ENCODE peak calls at places on chromosome 9, in ten cellular contexts. One of them, this sample, is unnamed.

GRCh38 chr9:128412120-128412790 is 8.4 kb upstream of the CERCAM start:
- DNase-seq in effector memory CD4-positive, alpha-beta T cell: peak; percentile 9
- DNase-seq in stomach: peak; percentile 44
- DNase-seq in PC-3: peak; percentile 52
- DNase-seq in H9: peak; percentile 95
- DNase-seq in esophagus squamous epithelium: no peak
- DNase-seq in GM23248: peak; percentile 49
- DNase-seq in upper lobe of right lung: no peak
- DNase-seq in endothelial cell of umbilical vein: peak; percentile 76
- DNase-seq in DND-41: peak; percentile 64
- DNase-seq in this sample: peak; percentile 33

GRCh38 chr9:1708215-1708614 is 306.9 kb upstream of the SMARCA2 start:
- DNase-seq in effector memory CD4-positive, alpha-beta T cell: no peak
- DNase-seq in stomach: no peak
- DNase-seq in PC-3: no peak
- DNase-seq in H9: no peak
- DNase-seq in esophagus squamous epithelium: no peak
- DNase-seq in GM23248: no peak
- DNase-seq in upper lobe of right lung: no peak
- DNase-seq in endothelial cell of umbilical vein: no peak
- DNase-seq in DND-41: no peak
- DNase-seq in this sample: no peak

GRCh38 chr9:95095619-95096355 is 221.7 kb downstream of the FANCC start:
- DNase-seq in effector memory CD4-positive, alpha-beta T cell: no peak
- DNase-seq in stomach: no peak
- DNase-seq in PC-3: no peak
- DNase-seq in H9: no peak
- DNase-seq in esophagus squamous epithelium: no peak
- DNase-seq in GM23248: no peak
- DNase-seq in upper lobe of right lung: no peak
- DNase-seq in endothelial cell of umbilical vein: no peak
- DNase-seq in DND-41: no peak
- DNase-seq in this sample: no peak

GRCh38 chr9:108662935-108663334 is 192.9 kb downstream of the ACTL7B start:
- DNase-seq in effector memory CD4-positive, alpha-beta T cell: no peak
- DNase-seq in stomach: no peak
- DNase-seq in PC-3: no peak
- DNase-seq in H9: no peak
- DNase-seq in esophagus squamous epithelium: no peak
- DNase-seq in GM23248: peak; percentile 12
- DNase-seq in upper lobe of right lung: no peak
- DNase-seq in endothelial cell of umbilical vein: no peak
- DNase-seq in DND-41: no peak
- DNase-seq in this sample: no peak

GRCh38 chr9:123735376-123735775 is 194.6 kb downstream of the DENND1A start:
- DNase-seq in effector memory CD4-positive, alpha-beta T cell: no peak
- DNase-seq in stomach: no peak
- DNase-seq in PC-3: peak; percentile 17
- DNase-seq in H9: no peak
- DNase-seq in esophagus squamous epithelium: no peak
- DNase-seq in GM23248: peak; percentile 42
- DNase-seq in upper lobe of right lung: no peak
- DNase-seq in endothelial cell of umbilical vein: no peak
- DNase-seq in DND-41: no peak
- DNase-seq in this sample: no peak

GRCh38 chr9:73042155-73042554 is 89.3 kb upstream of the ALDH1A1 start:
- DNase-seq in effector memory CD4-positive, alpha-beta T cell: no peak
- DNase-seq in stomach: no peak
- DNase-seq in PC-3: no peak
- DNase-seq in H9: no peak
- DNase-seq in esophagus squamous epithelium: no peak
- DNase-seq in GM23248: peak; percentile 52
- DNase-seq in upper lobe of right lung: no peak
- DNase-seq in endothelial cell of umbilical vein: no peak
- DNase-seq in DND-41: no peak
- DNase-seq in this sample: no peak

GRCh38 chr9:4997196-4997595 is 12.1 kb downstream of the JAK2 start:
- DNase-seq in effector memory CD4-positive, alpha-beta T cell: no peak
- DNase-seq in stomach: no peak
- DNase-seq in PC-3: no peak
- DNase-seq in H9: no peak
- DNase-seq in esophagus squamous epithelium: no peak
- DNase-seq in GM23248: no peak
- DNase-seq in upper lobe of right lung: no peak
- DNase-seq in endothelial cell of umbilical vein: no peak
- DNase-seq in DND-41: no peak
- DNase-seq in this sample: no peak

GRCh38 chr9:131697908-131698714 is 41.8 kb downstream of the RAPGEF1 start:
- DNase-seq in effector memory CD4-positive, alpha-beta T cell: no peak
- DNase-seq in stomach: no peak
- DNase-seq in PC-3: no peak
- DNase-seq in H9: peak; percentile 66
- DNase-seq in esophagus squamous epithelium: no peak
- DNase-seq in GM23248: no peak
- DNase-seq in upper lobe of right lung: no peak
- DNase-seq in endothelial cell of umbilical vein: no peak
- DNase-seq in DND-41: no peak
- DNase-seq in this sample: no peak

GRCh38 chr9:118595719-118596305 is 773.4 kb downstream of the BRINP1 start:
- DNase-seq in effector memory CD4-positive, alpha-beta T cell: no peak
- DNase-seq in stomach: no peak
- DNase-seq in PC-3: peak; percentile 2
- DNase-seq in H9: peak; percentile 71
- DNase-seq in esophagus squamous epithelium: no peak
- DNase-seq in GM23248: peak; percentile 76
- DNase-seq in upper lobe of right lung: no peak
- DNase-seq in endothelial cell of umbilical vein: peak; percentile 48
- DNase-seq in DND-41: no peak
- DNase-seq in this sample: no peak

GRCh38 chr9:124428751-124429529 is 13.7 kb upstream of the PSMB7 start:
- DNase-seq in effector memory CD4-positive, alpha-beta T cell: no peak
- DNase-seq in stomach: no peak
- DNase-seq in PC-3: no peak
- DNase-seq in H9: no peak
- DNase-seq in esophagus squamous epithelium: no peak
- DNase-seq in GM23248: no peak
- DNase-seq in upper lobe of right lung: no peak
- DNase-seq in endothelial cell of umbilical vein: no peak
- DNase-seq in DND-41: no peak
- DNase-seq in this sample: no peak

GRCh38 chr9:97714435-97714834 is 17.3 kb upstream of the XPA start:
- DNase-seq in effector memory CD4-positive, alpha-beta T cell: no peak
- DNase-seq in stomach: no peak
- DNase-seq in PC-3: peak; percentile 86
- DNase-seq in H9: no peak
- DNase-seq in esophagus squamous epithelium: no peak
- DNase-seq in GM23248: peak; percentile 75
- DNase-seq in upper lobe of right lung: no peak
- DNase-seq in endothelial cell of umbilical vein: no peak
- DNase-seq in DND-41: no peak
- DNase-seq in this sample: peak; percentile 23

GRCh38 chr9:503331-503730 is 288.7 kb downstream of the DOCK8 start:
- DNase-seq in effector memory CD4-positive, alpha-beta T cell: no peak
- DNase-seq in stomach: no peak
- DNase-seq in PC-3: no peak
- DNase-seq in H9: peak; percentile 25
- DNase-seq in esophagus squamous epithelium: no peak
- DNase-seq in GM23248: no peak
- DNase-seq in upper lobe of right lung: no peak
- DNase-seq in endothelial cell of umbilical vein: no peak
- DNase-seq in DND-41: no peak
- DNase-seq in this sample: no peak

GRCh38 chr9:63817622-63818518 is 1467.1 kb downstream of the FOXD4L5 start:
- DNase-seq in effector memory CD4-positive, alpha-beta T cell: peak; percentile 56
- DNase-seq in stomach: peak; percentile 64
- DNase-seq in PC-3: no peak
- DNase-seq in H9: peak; percentile 83
- DNase-seq in esophagus squamous epithelium: no peak
- DNase-seq in GM23248: peak; percentile 35
- DNase-seq in upper lobe of right lung: peak; percentile 87
- DNase-seq in endothelial cell of umbilical vein: peak; percentile 18
- DNase-seq in DND-41: no peak
- DNase-seq in this sample: peak; percentile 51

DNA sequence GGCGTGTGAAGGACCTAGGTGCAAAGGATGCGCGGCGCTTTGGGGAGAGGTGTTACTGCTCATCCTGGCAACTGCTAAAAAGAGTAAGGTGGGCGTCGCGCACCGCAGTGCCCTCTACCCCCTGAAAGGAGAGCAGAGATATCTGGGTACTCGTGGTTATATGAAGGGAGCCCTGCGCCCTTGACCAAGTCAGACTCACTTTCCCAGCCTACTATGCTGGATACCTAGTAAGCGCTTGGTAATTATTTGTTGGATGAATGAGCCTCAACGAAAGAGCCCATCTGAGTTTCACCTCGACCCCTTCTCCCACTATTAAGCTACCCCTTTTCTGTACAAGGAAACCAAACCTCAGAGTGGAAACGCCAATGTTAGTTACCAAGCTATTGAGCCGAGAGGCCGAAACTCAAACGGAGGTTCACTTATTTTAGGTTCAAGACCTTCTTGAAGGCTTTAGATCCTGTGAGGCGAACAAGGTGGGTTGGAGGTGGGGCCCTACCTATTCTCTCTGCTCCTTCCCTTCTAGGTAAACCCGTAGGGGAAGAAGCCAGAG is 8.0 kb downstream of the LHX6 start:
- DNase-seq in effector memory CD4-positive, alpha-beta T cell: no peak
- DNase-seq in stomach: no peak
- DNase-seq in PC-3: no peak
- DNase-seq in H9: no peak
- DNase-seq in esophagus squamous epithelium: no peak
- DNase-seq in GM23248: no peak
- DNase-seq in upper lobe of right lung: no peak
- DNase-seq in endothelial cell of umbilical vein: no peak
- DNase-seq in DND-41: no peak
- DNase-seq in this sample: no peak
- H3K27me3 ChIP-seq in effector memory CD4-positive, alpha-beta T cell: peaks cover 43% of the 10 kb centered on the region
- H3K27me3 ChIP-seq in stomach: peaks cover 32% of the 10 kb centered on the region
- H3K27me3 ChIP-seq in PC-3: no peaks in the 10 kb centered on the region
- H3K27me3 ChIP-seq in H9: peaks cover 94% of the 10 kb centered on the region
- H3K27me3 ChIP-seq in esophagus squamous epithelium: peaks cover 36% of the 10 kb centered on the region
- H3K27me3 ChIP-seq in GM23248: peaks cover 98% of the 10 kb centered on the region
- H3K27me3 ChIP-seq in upper lobe of right lung: peaks cover 90% of the 10 kb centered on the region
- H3K27me3 ChIP-seq in endothelial cell of umbilical vein: peaks cover 21% of the 10 kb centered on the region
- H3K27me3 ChIP-seq in DND-41: peaks cover 3% of the 10 kb centered on the region
- H3K27me3 ChIP-seq in this sample: peaks cover 26% of the 10 kb centered on the region

DNA sequence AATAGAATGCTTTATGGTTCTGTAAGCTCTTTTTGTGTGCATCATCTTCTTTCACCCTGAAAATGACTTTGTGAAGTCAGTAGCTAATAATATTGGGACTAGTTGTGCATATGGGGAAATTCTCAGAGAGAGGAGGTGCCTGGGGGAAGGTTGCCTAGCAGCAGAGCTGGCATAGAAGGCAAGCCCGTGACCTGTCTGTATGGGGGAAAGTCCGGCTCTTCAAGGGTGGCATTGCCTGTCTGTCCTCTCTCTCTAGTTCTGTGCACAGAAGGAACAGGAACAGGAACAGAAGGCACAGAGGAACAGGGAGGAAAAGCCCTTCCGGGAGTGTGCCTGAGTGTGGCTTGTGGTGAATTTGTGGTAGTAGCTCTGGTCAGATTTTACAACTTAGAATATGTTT is 33.1 kb downstream of the SH3GL2 start:
- DNase-seq in effector memory CD4-positive, alpha-beta T cell: no peak
- DNase-seq in stomach: no peak
- DNase-seq in PC-3: no peak
- DNase-seq in H9: no peak
- DNase-seq in esophagus squamous epithelium: no peak
- DNase-seq in GM23248: no peak
- DNase-seq in upper lobe of right lung: no peak
- DNase-seq in endothelial cell of umbilical vein: no peak
- DNase-seq in DND-41: no peak
- DNase-seq in this sample: no peak
- H3K27me3 ChIP-seq in effector memory CD4-positive, alpha-beta T cell: no peaks in the 10 kb centered on the region
- H3K27me3 ChIP-seq in stomach: no peaks in the 10 kb centered on the region
- H3K27me3 ChIP-seq in PC-3: no peaks in the 10 kb centered on the region
- H3K27me3 ChIP-seq in H9: no peaks in the 10 kb centered on the region
- H3K27me3 ChIP-seq in esophagus squamous epithelium: no peaks in the 10 kb centered on the region
- H3K27me3 ChIP-seq in GM23248: peaks cover 4% of the 10 kb centered on the region
- H3K27me3 ChIP-seq in upper lobe of right lung: no peaks in the 10 kb centered on the region
- H3K27me3 ChIP-seq in endothelial cell of umbilical vein: no peaks in the 10 kb centered on the region
- H3K27me3 ChIP-seq in DND-41: no peaks in the 10 kb centered on the region
- H3K27me3 ChIP-seq in this sample: no peaks in the 10 kb centered on the region

DNA sequence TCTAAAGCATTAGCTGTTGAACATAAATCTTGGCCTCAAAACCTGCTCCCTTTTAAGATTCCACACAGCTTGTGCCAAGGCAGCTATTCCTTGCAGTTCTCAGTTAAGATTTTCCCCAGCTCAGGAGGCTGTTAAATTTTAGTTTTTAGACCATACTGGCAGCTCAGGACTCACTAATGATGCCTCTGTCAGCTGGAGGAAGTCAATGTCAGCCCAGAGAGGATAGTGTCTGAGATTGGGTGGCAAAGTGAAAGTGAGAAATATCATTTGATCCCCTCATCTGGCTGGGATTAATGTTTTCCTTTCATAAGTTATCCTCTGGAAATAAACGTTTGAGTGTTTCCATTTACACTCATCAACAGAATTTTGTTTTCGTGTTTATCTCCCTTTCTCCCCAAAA is 287.4 kb downstream of the ELAVL2 start:
- DNase-seq in effector memory CD4-positive, alpha-beta T cell: no peak
- DNase-seq in stomach: no peak
- DNase-seq in PC-3: no peak
- DNase-seq in H9: no peak
- DNase-seq in esophagus squamous epithelium: no peak
- DNase-seq in GM23248: no peak
- DNase-seq in upper lobe of right lung: no peak
- DNase-seq in endothelial cell of umbilical vein: no peak
- DNase-seq in DND-41: no peak
- DNase-seq in this sample: no peak
- H3K27me3 ChIP-seq in effector memory CD4-positive, alpha-beta T cell: no peaks in the 10 kb centered on the region
- H3K27me3 ChIP-seq in stomach: no peaks in the 10 kb centered on the region
- H3K27me3 ChIP-seq in PC-3: no peaks in the 10 kb centered on the region
- H3K27me3 ChIP-seq in H9: no peaks in the 10 kb centered on the region
- H3K27me3 ChIP-seq in esophagus squamous epithelium: no peaks in the 10 kb centered on the region
- H3K27me3 ChIP-seq in GM23248: no peaks in the 10 kb centered on the region
- H3K27me3 ChIP-seq in upper lobe of right lung: no peaks in the 10 kb centered on the region
- H3K27me3 ChIP-seq in endothelial cell of umbilical vein: no peaks in the 10 kb centered on the region
- H3K27me3 ChIP-seq in DND-41: no peaks in the 10 kb centered on the region
- H3K27me3 ChIP-seq in this sample: no peaks in the 10 kb centered on the region

DNA sequence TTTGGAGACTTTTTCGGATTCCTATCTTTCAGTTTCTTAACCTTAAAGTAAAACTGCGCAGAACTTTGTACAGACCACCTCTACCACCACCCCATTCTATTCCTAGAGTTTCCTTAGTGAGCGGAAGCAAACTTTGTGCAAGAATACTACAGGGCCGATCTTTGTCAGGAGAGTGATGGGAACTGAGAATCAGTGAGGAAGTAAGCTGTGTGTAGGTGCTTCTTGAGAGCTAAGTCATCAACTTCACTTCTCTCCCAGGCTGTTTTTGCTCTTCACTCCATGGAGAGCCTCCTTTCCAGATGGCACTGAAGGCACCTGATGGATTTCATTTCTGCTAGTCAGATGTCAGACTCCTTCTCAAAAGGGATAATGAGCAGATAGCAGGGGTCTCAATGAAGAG is 127.3 kb downstream of the SPATA31D1 start:
- DNase-seq in effector memory CD4-positive, alpha-beta T cell: no peak
- DNase-seq in stomach: no peak
- DNase-seq in PC-3: no peak
- DNase-seq in H9: no peak
- DNase-seq in esophagus squamous epithelium: no peak
- DNase-seq in GM23248: no peak
- DNase-seq in upper lobe of right lung: no peak
- DNase-seq in endothelial cell of umbilical vein: no peak
- DNase-seq in DND-41: no peak
- DNase-seq in this sample: no peak
- H3K27me3 ChIP-seq in effector memory CD4-positive, alpha-beta T cell: no peaks in the 10 kb centered on the region
- H3K27me3 ChIP-seq in stomach: no peaks in the 10 kb centered on the region
- H3K27me3 ChIP-seq in PC-3: no peaks in the 10 kb centered on the region
- H3K27me3 ChIP-seq in H9: no peaks in the 10 kb centered on the region
- H3K27me3 ChIP-seq in esophagus squamous epithelium: no peaks in the 10 kb centered on the region
- H3K27me3 ChIP-seq in GM23248: no peaks in the 10 kb centered on the region
- H3K27me3 ChIP-seq in upper lobe of right lung: no peaks in the 10 kb centered on the region
- H3K27me3 ChIP-seq in endothelial cell of umbilical vein: no peaks in the 10 kb centered on the region
- H3K27me3 ChIP-seq in DND-41: no peaks in the 10 kb centered on the region
- H3K27me3 ChIP-seq in this sample: no peaks in the 10 kb centered on the region

This sample was measured in CD8-positive, alpha-beta memory T cell.